ENCODE peak calls at places on chromosomes 11 and 22, in six cellular contexts. Z is fibroblast of pulmonary artery, C is NCI-H69, L is iPS-NIHi11, T is iris pigment epithelial cell, Y is hypothalamus. F is an unnamed sample.

GRCh38 chr22:30602049-30602448 is 4.9 kb upstream of the TCN2 start:
- DNase-seq in Z (peak), C (peak), L (no peak), T (peak), Y (no peak), F (no peak)

GRCh38 chr11:86575208-86575855 is 97.1 kb downstream of the ME3 start:
- DNase-seq in Z (peak), C (no peak), L (no peak), T (peak), Y (no peak), F (no peak)

GRCh38 chr11:74684661-74685060 is 46.6 kb downstream of the CHRDL2 start:
- DNase-seq in Z (no peak), C (no peak), L (no peak), T (no peak), Y (no peak), F (no peak)

GRCh38 chr11:41498726-41499125 is 39.3 kb upstream of the LRRC4C start:
- DNase-seq in Z (peak), C (peak), L (no peak), T (no peak), Y (no peak), F (no peak)

GRCh38 chr22:19576460-19577421 is 52.5 kb upstream of the CLDN5 start:
- DNase-seq in Z (peak), C (peak), L (peak), T (peak), Y (no peak), F (no peak)

GRCh38 chr11:113256431-113257227 is 57.8 kb upstream of the TTC12 start:
- DNase-seq in Z (no peak), C (peak), L (no peak), T (no peak), Y (no peak), F (no peak)

GRCh38 chr22:37244114-37244921 is at the start of gene RAC2:
- DNase-seq in Z (peak), C (peak), L (peak), T (peak), Y (no peak), F (peak)

GRCh38 chr11:12287374-12288211 is 89.8 kb upstream of the PARVA start:
- DNase-seq in Z (peak), C (peak), L (peak), T (peak), Y (no peak), F (no peak)

GRCh38 chr22:44331881-44332714 is 19.3 kb upstream of the SHISAL1 start:
- DNase-seq in Z (peak), C (peak), L (peak), T (no peak), Y (no peak), F (no peak)

GRCh38 chr11:42066113-42066512 is 606.7 kb upstream of the LRRC4C start:
- DNase-seq in Z (peak), C (peak), L (no peak), T (no peak), Y (no peak), F (no peak)

GRCh38 chr11:74687237-74688005 is 43.8 kb downstream of the CHRDL2 start:
- DNase-seq in Z (no peak), C (peak), L (no peak), T (peak), Y (no peak), F (no peak)

GRCh38 chr11:100619484-100619883 is 67.6 kb upstream of the ARHGAP42 start:
- DNase-seq in Z (peak), C (peak), L (peak), T (peak), Y (no peak), F (no peak)

GRCh38 chr11:114348200-114349191 is 51.8 kb downstream of the C11orf71 start:
- DNase-seq in Z (peak), C (peak), L (peak), T (peak), Y (no peak), F (peak)

GRCh38 chr11:130772266-130773227 is 143.7 kb downstream of the SNX19 start:
- DNase-seq in Z (peak), C (no peak), L (no peak), T (peak), Y (no peak), F (no peak)

GRCh38 chr11:73331138-73331916 is 23.3 kb downstream of the ARHGEF17 start:
- DNase-seq in Z (peak), C (peak), L (peak), T (no peak), Y (no peak), F (no peak)

GRCh38 chr11:114129699-114130659 is 70.5 kb downstream of the ZBTB16 start:
- DNase-seq in Z (no peak), C (peak), L (no peak), T (no peak), Y (no peak), F (no peak)

GRCh38 chr11:65573391-65574146 is 1.2 kb downstream of the FAM89B start:
- DNase-seq in Z (no peak), C (no peak), L (no peak), T (no peak), Y (no peak), F (no peak)

GRCh38 chr22:22681221-22681739 is 36.9 kb downstream of the GGTLC2 start:
- DNase-seq in Z (peak), C (no peak), L (no peak), T (peak), Y (no peak), F (no peak)

GRCh38 chr11:111379500-111380136 is 543 bp upstream of the POU2AF1 start:
- DNase-seq in Z (no peak), C (peak), L (no peak), T (no peak), Y (no peak), F (no peak)

GRCh38 chr11:69888671-69889076 is 69.5 kb upstream of the FGF3 start:
- DNase-seq in Z (peak), C (peak), L (peak), T (peak), Y (no peak), F (peak)

GRCh38 chr11:85132839-85133238 is 494.3 kb downstream of the DLG2 start:
- DNase-seq in Z (no peak), C (no peak), L (no peak), T (peak), Y (peak), F (no peak)

GRCh38 chr11:44997566-44997965 is 46.9 kb upstream of the TP53I11 start:
- DNase-seq in Z (no peak), C (no peak), L (no peak), T (no peak), Y (no peak), F (no peak)

F was measured in central memory CD4-positive, alpha-beta T cell.